ENCODE peak calls at places on chromosomes 16 and 17, in six cellular contexts. Q is left colon; Y is stomach; K is prostate gland; R is NCI-H2171; U is stimulated activated CD4-positive, alpha-beta T cell treated with anti-CD3 and anti-CD28 coated beads, Interleukin-1b, Interleukin-23, amount 100 ng/mL, for 1 hour. B is an unnamed sample.

GRCh38 chr16:69114346-69114975 is 9.0 kb downstream of the HAS3 start:
- DNase-seq in R (no peak), Y (no peak), U (no peak), Q (no peak), K (no peak), B (no peak)

GRCh38 chr16:21159281-21159951 is 942 bp downstream of the LDAF1 start:
- DNase-seq in Y (peak; percentile 67), R (no peak), K (peak; percentile 76), Q (peak; percentile 62), U (no peak), B (peak; percentile 50)

GRCh38 chr16:75095637-75096036 is 20.9 kb downstream of the LDHD start:
- DNase-seq in Q (no peak), R (no peak), Y (no peak), U (no peak), K (no peak), B (no peak)

GRCh38 chr17:5122586-5123342 is 6.9 kb downstream of the USP6 start:
- DNase-seq in Q (peak; percentile 29), R (no peak), Y (peak; percentile 24), K (no peak), U (no peak), B (no peak)

GRCh38 chr17:77959926-77960521 is 1.5 kb downstream of the TNRC6C start:
- DNase-seq in U (no peak), R (peak; percentile 31), Y (no peak), Q (no peak), K (no peak), B (no peak)

GRCh38 chr17:56121661-56122060 is 31.6 kb upstream of the ANKFN1 start:
- DNase-seq in Y (no peak), R (no peak), U (no peak), Q (no peak), K (no peak), B (no peak)

GRCh38 chr17:69503711-69504110 is 89.2 kb downstream of the MAP2K6 start:
- DNase-seq in U (no peak), Y (no peak), Q (no peak), K (no peak), R (no peak), B (no peak)

GRCh38 chr16:27314161-27314723 is 468 bp downstream of the IL4R start:
- DNase-seq in K (no peak), Q (peak; percentile 60), R (no peak), Y (peak; percentile 57), U (no peak), B (peak; percentile 78)

GRCh38 chr16:74769791-74770190 is 4.8 kb downstream of the FA2H start:
- DNase-seq in Q (no peak), R (no peak), U (no peak), K (no peak), Y (no peak), B (no peak)

GRCh38 chr17:50064253-50064991 is 8.5 kb downstream of the ITGA3 start:
- DNase-seq in Q (no peak), U (no peak), K (peak; percentile 51), Y (no peak), R (no peak), B (no peak)

GRCh38 chr17:17749025-17749772 is 67.9 kb downstream of the RAI1 start:
- DNase-seq in R (peak; percentile 91), Y (no peak), K (no peak), U (no peak), Q (no peak), B (no peak)

GRCh38 chr16:11768850-11769249 is 26.2 kb upstream of the TXNDC11 start:
- DNase-seq in Y (no peak), Q (no peak), K (no peak), U (no peak), R (no peak), B (no peak)

GRCh38 chr17:8226536-8227237 is 16.3 kb upstream of the AURKB start:
- DNase-seq in R (no peak), K (peak; percentile 36), Y (peak; percentile 32), Q (peak; percentile 77), U (no peak), B (peak; percentile 75)

GRCh38 chr16:2196162-2196980 is at the start of gene CASKIN1:
- DNase-seq in Q (no peak), Y (no peak), R (no peak), K (no peak), U (no peak), B (no peak)

GRCh38 chr17:81018044-81018802 is 16.7 kb upstream of the BAIAP2 start:
- DNase-seq in Y (no peak), R (peak; percentile 45), K (peak; percentile 56), U (no peak), Q (no peak), B (peak; percentile 40)

GRCh38 chr16:71895679-71896385 is 501 bp downstream of the IST1 start:
- DNase-seq in K (peak; percentile 15), Y (peak; percentile 37), R (no peak), Q (no peak), U (no peak), B (peak; percentile 42)

GRCh38 chr16:89314357-89314756 is 96.9 kb downstream of the ZNF778 start:
- DNase-seq in U (peak; percentile 39), K (no peak), R (no peak), Y (no peak), Q (no peak), B (no peak)

GRCh38 chr17:78154903-78155811 is 9.0 kb downstream of the C17orf99 start:
- DNase-seq in K (no peak), Q (no peak), R (no peak), U (no peak), Y (no peak), B (no peak)

GRCh38 chr16:3175157-3176153 is 12.5 kb upstream of the OR1F1 start:
- DNase-seq in R (no peak), U (no peak), Y (no peak), K (no peak), Q (no peak), B (no peak)

B was measured in heart left ventricle.